ENCODE peak calls at places on chromosome 12, in eight cellular contexts. One of them, this sample, is unnamed.

GRCh38 chr12:28866715-28867503 is 282.2 kb upstream of the FAR2 start:
- DNase-seq in transverse colon: no peak
- DNase-seq in cardiac muscle cell: peak
- DNase-seq in astrocyte: peak
- DNase-seq in upper lobe of right lung: no peak
- DNase-seq in dorsolateral prefrontal cortex: no peak
- DNase-seq in heart left ventricle: no peak
- DNase-seq in testis: no peak
- DNase-seq in this sample: no peak

GRCh38 chr12:89706551-89707348 is 1.9 kb downstream of the ATP2B1 start:
- DNase-seq in transverse colon: no peak
- DNase-seq in cardiac muscle cell: peak
- DNase-seq in astrocyte: peak
- DNase-seq in upper lobe of right lung: peak
- DNase-seq in dorsolateral prefrontal cortex: no peak
- DNase-seq in heart left ventricle: peak
- DNase-seq in testis: peak
- DNase-seq in this sample: peak

GRCh38 chr12:123879691-123880090 is 92.9 kb downstream of the CCDC92 start:
- DNase-seq in transverse colon: no peak
- DNase-seq in cardiac muscle cell: no peak
- DNase-seq in astrocyte: no peak
- DNase-seq in upper lobe of right lung: no peak
- DNase-seq in dorsolateral prefrontal cortex: no peak
- DNase-seq in heart left ventricle: no peak
- DNase-seq in testis: no peak
- DNase-seq in this sample: no peak

GRCh38 chr12:10339441-10339840 is 31.8 kb downstream of the KLRD1 start:
- DNase-seq in transverse colon: no peak
- DNase-seq in cardiac muscle cell: peak
- DNase-seq in astrocyte: peak
- DNase-seq in upper lobe of right lung: no peak
- DNase-seq in dorsolateral prefrontal cortex: no peak
- DNase-seq in heart left ventricle: no peak
- DNase-seq in testis: no peak
- DNase-seq in this sample: no peak

GRCh38 chr12:2301531-2302461 is 249.0 kb downstream of the CACNA1C start:
- DNase-seq in transverse colon: no peak
- DNase-seq in cardiac muscle cell: no peak
- DNase-seq in astrocyte: peak
- DNase-seq in upper lobe of right lung: no peak
- DNase-seq in dorsolateral prefrontal cortex: no peak
- DNase-seq in heart left ventricle: peak
- DNase-seq in testis: no peak
- DNase-seq in this sample: no peak

GRCh38 chr12:53825246-53826081 is 73.7 kb upstream of the CISTR start:
- DNase-seq in transverse colon: no peak
- DNase-seq in cardiac muscle cell: no peak
- DNase-seq in astrocyte: no peak
- DNase-seq in upper lobe of right lung: no peak
- DNase-seq in dorsolateral prefrontal cortex: no peak
- DNase-seq in heart left ventricle: no peak
- DNase-seq in testis: no peak
- DNase-seq in this sample: no peak

GRCh38 chr12:26614217-26614616 is 218.8 kb downstream of the ITPR2 start:
- DNase-seq in transverse colon: peak
- DNase-seq in cardiac muscle cell: peak
- DNase-seq in astrocyte: no peak
- DNase-seq in upper lobe of right lung: no peak
- DNase-seq in dorsolateral prefrontal cortex: no peak
- DNase-seq in heart left ventricle: no peak
- DNase-seq in testis: peak
- DNase-seq in this sample: peak

GRCh38 chr12:7433276-7433822 is 10.6 kb downstream of the CD163L1 start:
- DNase-seq in transverse colon: no peak
- DNase-seq in cardiac muscle cell: peak
- DNase-seq in astrocyte: peak
- DNase-seq in upper lobe of right lung: no peak
- DNase-seq in dorsolateral prefrontal cortex: no peak
- DNase-seq in heart left ventricle: no peak
- DNase-seq in testis: no peak
- DNase-seq in this sample: no peak

GRCh38 chr12:93434305-93434704 is 7.4 kb downstream of the UBE2N start:
- DNase-seq in transverse colon: no peak
- DNase-seq in cardiac muscle cell: no peak
- DNase-seq in astrocyte: peak
- DNase-seq in upper lobe of right lung: no peak
- DNase-seq in dorsolateral prefrontal cortex: no peak
- DNase-seq in heart left ventricle: no peak
- DNase-seq in testis: no peak
- DNase-seq in this sample: no peak

GRCh38 chr12:56389215-56389850 is 26.7 kb upstream of the APOF start:
- DNase-seq in transverse colon: no peak
- DNase-seq in cardiac muscle cell: no peak
- DNase-seq in astrocyte: no peak
- DNase-seq in upper lobe of right lung: no peak
- DNase-seq in dorsolateral prefrontal cortex: no peak
- DNase-seq in heart left ventricle: no peak
- DNase-seq in testis: no peak
- DNase-seq in this sample: no peak

DNA sequence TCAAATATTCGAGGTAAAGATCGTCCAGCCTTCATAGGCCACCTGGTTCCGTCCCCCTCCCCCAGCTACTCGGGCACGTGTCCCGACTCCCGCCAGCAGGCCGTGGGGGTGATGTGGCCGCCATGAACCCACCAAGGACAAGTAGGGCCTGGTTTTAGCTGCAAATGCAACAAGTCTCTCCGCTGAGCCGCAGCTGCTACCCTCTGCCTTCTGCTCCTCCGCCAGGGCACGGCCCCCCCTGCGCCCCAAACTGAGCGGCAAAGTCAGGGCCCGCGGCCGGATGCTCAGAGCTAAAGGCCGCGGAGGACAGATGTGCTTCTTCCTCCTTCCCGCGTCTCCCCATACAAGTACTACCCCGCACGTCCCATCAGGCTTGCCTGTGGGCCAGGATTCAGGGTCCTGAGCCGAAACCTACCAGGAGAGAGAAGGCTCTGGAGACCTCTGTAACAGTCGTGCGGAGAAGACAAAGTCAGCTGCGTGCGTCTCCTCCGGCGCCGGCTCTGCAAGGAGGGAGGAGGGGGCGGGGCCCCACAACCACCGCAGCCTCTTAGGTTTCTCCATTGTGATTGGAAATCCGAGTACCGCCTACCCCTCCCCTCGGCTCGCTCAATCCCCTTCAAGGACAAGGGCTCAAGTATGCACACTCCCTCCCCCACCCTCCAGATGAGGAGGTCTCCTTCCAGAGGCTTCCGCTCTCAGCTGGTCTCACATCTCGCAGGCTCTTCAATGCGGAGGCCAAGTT is at the start of gene LDHB:
- DNase-seq in transverse colon: peak
- DNase-seq in cardiac muscle cell: peak
- DNase-seq in astrocyte: peak
- DNase-seq in upper lobe of right lung: peak
- DNase-seq in dorsolateral prefrontal cortex: peak
- DNase-seq in heart left ventricle: peak
- DNase-seq in testis: peak
- DNase-seq in this sample: peak
- TF ChIP-seq CTCF in transverse colon: no peak
- TF ChIP-seq CTCF in cardiac muscle cell: no peak
- TF ChIP-seq CTCF in astrocyte: no peak
- TF ChIP-seq CTCF in upper lobe of right lung: no peak
- TF ChIP-seq CTCF in dorsolateral prefrontal cortex: no peak
- TF ChIP-seq CTCF in heart left ventricle: no peak
- TF ChIP-seq CTCF in testis: no peak
- TF ChIP-seq CTCF in this sample: no peak

GRCh38 chr12:103668520-103668919 is 81.4 kb downstream of the STAB2 start:
- DNase-seq in transverse colon: no peak
- DNase-seq in cardiac muscle cell: no peak
- DNase-seq in astrocyte: no peak
- DNase-seq in upper lobe of right lung: no peak
- DNase-seq in dorsolateral prefrontal cortex: no peak
- DNase-seq in heart left ventricle: no peak
- DNase-seq in testis: no peak
- DNase-seq in this sample: no peak
- H3K4me3 ChIP-seq in transverse colon: no peak
- H3K4me3 ChIP-seq in cardiac muscle cell: no peak
- H3K4me3 ChIP-seq in astrocyte: no peak
- H3K4me3 ChIP-seq in upper lobe of right lung: no peak
- H3K4me3 ChIP-seq in dorsolateral prefrontal cortex: no peak
- H3K4me3 ChIP-seq in heart left ventricle: no peak
- H3K4me3 ChIP-seq in testis: no peak
- H3K4me3 ChIP-seq in this sample: no peak

GRCh38 chr12:17276196-17276595 is 670.2 kb upstream of the LMO3 start:
- DNase-seq in transverse colon: no peak
- DNase-seq in cardiac muscle cell: no peak
- DNase-seq in astrocyte: no peak
- DNase-seq in upper lobe of right lung: no peak
- DNase-seq in dorsolateral prefrontal cortex: no peak
- DNase-seq in heart left ventricle: no peak
- DNase-seq in testis: no peak
- DNase-seq in this sample: no peak
- TF ChIP-seq CTCF in transverse colon: no peak
- TF ChIP-seq CTCF in cardiac muscle cell: no peak
- TF ChIP-seq CTCF in astrocyte: no peak
- TF ChIP-seq CTCF in upper lobe of right lung: no peak
- TF ChIP-seq CTCF in dorsolateral prefrontal cortex: no peak
- TF ChIP-seq CTCF in heart left ventricle: no peak
- TF ChIP-seq CTCF in testis: no peak
- TF ChIP-seq CTCF in this sample: no peak

DNA sequence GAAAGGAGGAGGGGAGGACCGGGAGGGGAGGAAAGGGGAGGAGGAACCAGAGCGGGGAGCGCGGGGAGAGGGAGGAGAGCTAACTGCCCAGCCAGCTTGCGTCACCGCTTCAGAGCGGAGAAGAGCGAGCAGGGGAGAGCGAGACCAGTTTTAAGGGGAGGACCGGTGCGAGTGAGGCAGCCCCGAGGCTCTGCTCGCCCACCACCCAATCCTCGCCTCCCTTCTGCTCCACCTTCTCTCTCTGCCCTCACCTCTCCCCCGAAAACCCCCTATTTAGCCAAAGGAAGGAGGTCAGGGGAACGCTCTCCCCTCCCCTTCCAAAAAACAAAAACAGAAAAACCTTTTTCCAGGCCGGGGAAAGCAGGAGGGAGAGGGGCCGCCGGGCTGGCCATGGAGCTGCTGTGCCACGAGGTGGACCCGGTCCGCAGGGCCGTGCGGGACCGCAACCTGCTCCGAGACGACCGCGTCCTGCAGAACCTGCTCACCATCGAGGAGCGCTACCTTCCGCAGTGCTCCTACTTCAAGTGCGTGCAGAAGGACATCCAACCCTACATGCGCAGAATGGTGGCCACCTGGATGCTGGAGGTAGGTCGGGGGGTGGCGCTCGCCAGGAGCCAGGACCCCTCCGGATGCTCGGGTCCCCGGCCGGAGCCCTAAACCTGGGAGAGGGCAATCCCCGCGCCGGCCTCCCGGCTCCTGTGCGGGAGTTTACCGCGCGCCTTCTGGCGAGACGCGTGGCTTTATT is at the start of gene CCND2:
- DNase-seq in transverse colon: peak
- DNase-seq in cardiac muscle cell: peak
- DNase-seq in astrocyte: peak
- DNase-seq in upper lobe of right lung: peak
- DNase-seq in dorsolateral prefrontal cortex: peak
- DNase-seq in heart left ventricle: peak
- DNase-seq in testis: peak
- DNase-seq in this sample: peak
- H3K4me3 ChIP-seq in transverse colon: peak
- H3K4me3 ChIP-seq in cardiac muscle cell: peak
- H3K4me3 ChIP-seq in astrocyte: peak
- H3K4me3 ChIP-seq in upper lobe of right lung: peak
- H3K4me3 ChIP-seq in dorsolateral prefrontal cortex: peak
- H3K4me3 ChIP-seq in heart left ventricle: peak
- H3K4me3 ChIP-seq in testis: peak
- H3K4me3 ChIP-seq in this sample: peak

DNA sequence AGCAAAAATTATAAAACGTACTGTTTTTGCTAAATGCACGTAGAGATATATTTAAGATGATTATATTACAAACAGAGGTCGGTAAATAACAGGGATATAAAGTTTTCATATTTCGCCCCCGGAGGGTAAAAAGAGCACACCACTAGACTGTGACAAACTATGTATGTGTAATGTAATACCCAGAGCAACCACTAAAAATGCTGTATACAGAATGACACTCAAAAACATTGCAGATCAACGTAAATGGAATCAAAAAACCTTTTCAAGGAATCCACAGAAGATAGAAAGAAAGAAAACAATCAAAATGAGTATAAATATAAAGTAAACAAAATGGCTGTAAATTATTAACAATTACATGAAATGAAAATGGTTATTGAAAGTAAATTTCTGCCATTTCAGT is 37.6 kb upstream of the PRB4 start:
- DNase-seq in transverse colon: no peak
- DNase-seq in cardiac muscle cell: no peak
- DNase-seq in astrocyte: no peak
- DNase-seq in upper lobe of right lung: no peak
- DNase-seq in dorsolateral prefrontal cortex: no peak
- DNase-seq in heart left ventricle: no peak
- DNase-seq in testis: no peak
- DNase-seq in this sample: no peak
- TF ChIP-seq CTCF in transverse colon: no peak
- TF ChIP-seq CTCF in cardiac muscle cell: no peak
- TF ChIP-seq CTCF in astrocyte: no peak
- TF ChIP-seq CTCF in upper lobe of right lung: no peak
- TF ChIP-seq CTCF in dorsolateral prefrontal cortex: no peak
- TF ChIP-seq CTCF in heart left ventricle: no peak
- TF ChIP-seq CTCF in testis: no peak
- TF ChIP-seq CTCF in this sample: no peak

GRCh38 chr12:60264094-60264493 is 668.3 kb downstream of the SLC16A7 start:
- DNase-seq in transverse colon: no peak
- DNase-seq in cardiac muscle cell: no peak
- DNase-seq in astrocyte: no peak
- DNase-seq in upper lobe of right lung: no peak
- DNase-seq in dorsolateral prefrontal cortex: no peak
- DNase-seq in heart left ventricle: no peak
- DNase-seq in testis: no peak
- DNase-seq in this sample: no peak

GRCh38 chr12:60265741-60266140 is 669.9 kb downstream of the SLC16A7 start:
- DNase-seq in transverse colon: no peak
- DNase-seq in cardiac muscle cell: no peak
- DNase-seq in astrocyte: no peak
- DNase-seq in upper lobe of right lung: no peak
- DNase-seq in dorsolateral prefrontal cortex: no peak
- DNase-seq in heart left ventricle: no peak
- DNase-seq in testis: no peak
- DNase-seq in this sample: no peak

GRCh38 chr12:60266381-60266852 is 670.6 kb downstream of the SLC16A7 start:
- DNase-seq in transverse colon: no peak
- DNase-seq in cardiac muscle cell: peak
- DNase-seq in astrocyte: peak
- DNase-seq in upper lobe of right lung: no peak
- DNase-seq in dorsolateral prefrontal cortex: no peak
- DNase-seq in heart left ventricle: no peak
- DNase-seq in testis: no peak
- DNase-seq in this sample: no peak

GRCh38 chr12:60271816-60272215 is 676.0 kb downstream of the SLC16A7 start:
- DNase-seq in transverse colon: no peak
- DNase-seq in cardiac muscle cell: no peak
- DNase-seq in astrocyte: no peak
- DNase-seq in upper lobe of right lung: no peak
- DNase-seq in dorsolateral prefrontal cortex: no peak
- DNase-seq in heart left ventricle: no peak
- DNase-seq in testis: no peak
- DNase-seq in this sample: no peak

GRCh38 chr12:60269611-60270269 is 673.9 kb downstream of the SLC16A7 start:
- DNase-seq in transverse colon: no peak
- DNase-seq in cardiac muscle cell: no peak
- DNase-seq in astrocyte: no peak
- DNase-seq in upper lobe of right lung: no peak
- DNase-seq in dorsolateral prefrontal cortex: no peak
- DNase-seq in heart left ventricle: no peak
- DNase-seq in testis: peak
- DNase-seq in this sample: no peak
- H3K4me3 ChIP-seq in transverse colon: no peak
- H3K4me3 ChIP-seq in cardiac muscle cell: no peak
- H3K4me3 ChIP-seq in astrocyte: no peak
- H3K4me3 ChIP-seq in upper lobe of right lung: no peak
- H3K4me3 ChIP-seq in dorsolateral prefrontal cortex: no peak
- H3K4me3 ChIP-seq in heart left ventricle: no peak
- H3K4me3 ChIP-seq in testis: peak
- H3K4me3 ChIP-seq in this sample: no peak